ENCODE peak calls at places on chromosomes 1 and 21, in seven cellular contexts. One of them, this sample, is unnamed.

GRCh38 chr1:44239337-44239960 is 26.2 kb downstream of the DMAP1 start:
- DNase-seq in H1: peak
- DNase-seq in trophoblast cell: no peak
- DNase-seq in mesenchymal stem cell: peak
- DNase-seq in mesendoderm: peak
- DNase-seq in IMR-90: peak
- DNase-seq in H9: peak
- DNase-seq in this sample: peak

GRCh38 chr1:108107658-108108057 is 92.5 kb downstream of the SLC25A24 start:
- DNase-seq in H9: no peak
- DNase-seq in mesenchymal stem cell: peak
- DNase-seq in IMR-90: peak
- DNase-seq in H1: no peak
- DNase-seq in trophoblast cell: peak
- DNase-seq in mesendoderm: no peak
- DNase-seq in this sample: no peak

GRCh38 chr1:29390491-29391361 is 154.4 kb downstream of the PTPRU start:
- DNase-seq in H9: no peak
- DNase-seq in IMR-90: no peak
- DNase-seq in mesenchymal stem cell: no peak
- DNase-seq in mesendoderm: no peak
- DNase-seq in trophoblast cell: no peak
- DNase-seq in H1: no peak
- DNase-seq in this sample: no peak

GRCh38 chr1:1666526-1666925 is 7.7 kb upstream of the CDK11B start:
- DNase-seq in IMR-90: no peak
- DNase-seq in mesendoderm: no peak
- DNase-seq in H1: no peak
- DNase-seq in H9: no peak
- DNase-seq in mesenchymal stem cell: no peak
- DNase-seq in trophoblast cell: no peak
- DNase-seq in this sample: no peak

GRCh38 chr1:57403201-57403600 is 20.7 kb downstream of the DAB1 start:
- DNase-seq in H9: no peak
- DNase-seq in mesenchymal stem cell: no peak
- DNase-seq in trophoblast cell: no peak
- DNase-seq in IMR-90: no peak
- DNase-seq in mesendoderm: no peak
- DNase-seq in H1: no peak
- DNase-seq in this sample: no peak

GRCh38 chr1:201230676-201231075 is 40.1 kb downstream of the IGFN1 start:
- DNase-seq in trophoblast cell: no peak
- DNase-seq in H9: no peak
- DNase-seq in mesenchymal stem cell: no peak
- DNase-seq in H1: no peak
- DNase-seq in mesendoderm: no peak
- DNase-seq in IMR-90: no peak
- DNase-seq in this sample: no peak

GRCh38 chr1:107682467-107682866 is 282.5 kb downstream of the VAV3 start:
- DNase-seq in H9: no peak
- DNase-seq in mesenchymal stem cell: no peak
- DNase-seq in H1: no peak
- DNase-seq in IMR-90: no peak
- DNase-seq in mesendoderm: no peak
- DNase-seq in trophoblast cell: peak
- DNase-seq in this sample: no peak

GRCh38 chr1:245666412-245666811 is 511.6 kb downstream of the KIF26B start:
- DNase-seq in H9: no peak
- DNase-seq in mesendoderm: no peak
- DNase-seq in H1: no peak
- DNase-seq in mesenchymal stem cell: no peak
- DNase-seq in IMR-90: no peak
- DNase-seq in trophoblast cell: peak
- DNase-seq in this sample: no peak

GRCh38 chr1:173409613-173410012 is 67.5 kb upstream of the PRDX6 start:
- DNase-seq in mesenchymal stem cell: no peak
- DNase-seq in H1: no peak
- DNase-seq in trophoblast cell: no peak
- DNase-seq in IMR-90: peak
- DNase-seq in mesendoderm: no peak
- DNase-seq in H9: no peak
- DNase-seq in this sample: no peak

GRCh38 chr1:233082778-233083550 is 132.6 kb downstream of the NTPCR start:
- DNase-seq in IMR-90: no peak
- DNase-seq in mesenchymal stem cell: no peak
- DNase-seq in H1: no peak
- DNase-seq in trophoblast cell: no peak
- DNase-seq in H9: no peak
- DNase-seq in mesendoderm: no peak
- DNase-seq in this sample: no peak

GRCh38 chr21:44351535-44352252 is 1.7 kb upstream of the TRPM2 start:
- DNase-seq in IMR-90: no peak
- DNase-seq in trophoblast cell: no peak
- DNase-seq in mesenchymal stem cell: no peak
- DNase-seq in H9: no peak
- DNase-seq in mesendoderm: no peak
- DNase-seq in H1: no peak
- DNase-seq in this sample: no peak

GRCh38 chr1:15011160-15011559 is 142.4 kb upstream of the TMEM51 start:
- DNase-seq in H1: no peak
- DNase-seq in trophoblast cell: no peak
- DNase-seq in H9: no peak
- DNase-seq in IMR-90: no peak
- DNase-seq in mesendoderm: no peak
- DNase-seq in mesenchymal stem cell: no peak
- DNase-seq in this sample: no peak

GRCh38 chr21:31589820-31590219 is 69.7 kb upstream of the SOD1 start:
- DNase-seq in mesenchymal stem cell: no peak
- DNase-seq in trophoblast cell: no peak
- DNase-seq in H9: no peak
- DNase-seq in H1: no peak
- DNase-seq in IMR-90: no peak
- DNase-seq in mesendoderm: no peak
- DNase-seq in this sample: no peak
- H4K8ac ChIP-seq in mesenchymal stem cell: no peak
- H4K8ac ChIP-seq in trophoblast cell: no peak
- H4K8ac ChIP-seq in H9: no peak
- H4K8ac ChIP-seq in H1: no peak
- H4K8ac ChIP-seq in IMR-90: no peak
- H4K8ac ChIP-seq in mesendoderm: no peak
- H4K8ac ChIP-seq in this sample: no peak

GRCh38 chr1:27526569-27527222 is 36.7 kb upstream of the WASF2 start:
- DNase-seq in mesendoderm: no peak
- DNase-seq in IMR-90: peak
- DNase-seq in H9: no peak
- DNase-seq in mesenchymal stem cell: peak
- DNase-seq in H1: no peak
- DNase-seq in trophoblast cell: peak
- DNase-seq in this sample: no peak
- H4K8ac ChIP-seq in mesendoderm: no peak
- H4K8ac ChIP-seq in IMR-90: no peak
- H4K8ac ChIP-seq in H9: no peak
- H4K8ac ChIP-seq in mesenchymal stem cell: peak
- H4K8ac ChIP-seq in H1: no peak
- H4K8ac ChIP-seq in trophoblast cell: no peak
- H4K8ac ChIP-seq in this sample: no peak

DNA sequence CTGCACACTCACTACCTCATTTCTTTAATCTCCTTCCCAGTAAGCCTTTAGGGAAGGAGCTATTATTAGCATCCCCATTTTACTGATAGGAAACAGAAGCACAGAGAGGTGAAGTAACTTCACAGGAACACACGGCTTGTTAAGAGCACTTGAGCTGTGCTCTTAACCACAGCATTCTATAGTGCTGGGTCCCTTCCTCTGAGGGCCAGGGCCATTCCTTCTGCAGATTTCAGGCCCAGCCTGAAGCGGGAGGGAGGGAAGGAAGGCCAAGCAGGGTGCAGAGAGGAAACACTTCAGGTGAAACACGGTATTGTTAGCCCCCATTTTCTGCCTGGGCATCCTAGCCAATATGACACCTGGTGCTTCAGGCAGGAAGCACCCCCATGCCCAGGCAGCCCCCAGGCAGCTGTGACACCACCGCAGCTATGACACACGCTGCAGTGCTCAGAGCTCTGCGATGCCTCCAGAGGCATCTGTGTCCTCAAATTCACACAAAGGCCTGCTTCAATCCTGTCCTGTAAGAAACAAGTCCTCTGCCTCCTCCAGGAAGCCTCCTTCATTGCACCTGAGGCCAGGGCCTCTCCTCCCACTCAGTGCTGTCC is 4.5 kb upstream of the EXTL1 start:
- DNase-seq in trophoblast cell: peak
- DNase-seq in IMR-90: no peak
- DNase-seq in mesenchymal stem cell: peak
- DNase-seq in mesendoderm: peak
- DNase-seq in H1: no peak
- DNase-seq in H9: peak
- DNase-seq in this sample: no peak
- H4K8ac ChIP-seq in trophoblast cell: no peak
- H4K8ac ChIP-seq in IMR-90: no peak
- H4K8ac ChIP-seq in mesenchymal stem cell: peak
- H4K8ac ChIP-seq in mesendoderm: no peak
- H4K8ac ChIP-seq in H1: peak
- H4K8ac ChIP-seq in H9: no peak
- H4K8ac ChIP-seq in this sample: no peak

DNA sequence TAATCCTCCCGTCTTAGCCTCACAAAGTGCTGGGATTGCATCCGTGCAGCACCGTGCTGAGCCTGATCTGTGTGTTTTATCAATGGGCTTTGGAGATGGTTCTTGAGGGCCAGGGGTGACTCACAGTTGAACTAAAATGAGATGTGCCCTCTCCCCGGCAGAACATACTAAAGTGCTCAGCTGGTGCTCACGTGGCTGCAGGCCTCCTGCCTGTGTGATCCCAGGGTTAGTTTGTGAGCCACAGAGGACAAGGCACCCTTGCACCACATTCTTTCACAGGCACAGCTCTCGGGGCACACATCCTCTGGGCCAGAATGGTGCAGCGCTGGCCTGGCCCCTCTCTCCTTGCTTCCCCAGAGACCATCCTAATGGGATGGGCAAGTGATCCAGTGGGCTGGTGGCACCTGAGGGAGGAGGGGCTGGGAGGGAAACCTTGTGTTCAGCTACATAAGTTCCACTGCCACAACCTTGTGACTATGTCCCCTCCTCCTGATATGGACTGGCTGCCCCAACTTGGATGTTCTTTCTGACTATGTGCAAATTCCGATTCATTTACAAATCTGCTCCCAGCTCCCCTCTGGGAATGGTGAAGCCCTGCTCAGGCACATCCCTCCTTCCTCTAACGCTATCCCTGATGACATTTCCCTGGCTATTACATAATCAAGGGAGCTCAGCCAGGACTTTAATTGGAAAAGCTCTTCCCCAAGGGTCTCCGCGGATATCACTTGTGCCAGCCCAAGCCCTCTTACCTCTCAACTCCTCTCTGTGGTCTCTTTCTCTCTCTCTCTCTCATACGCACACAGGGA is 197.1 kb upstream of the EDN2 start:
- DNase-seq in mesenchymal stem cell: peak
- DNase-seq in H9: no peak
- DNase-seq in mesendoderm: no peak
- DNase-seq in trophoblast cell: no peak
- DNase-seq in IMR-90: peak
- DNase-seq in H1: no peak
- DNase-seq in this sample: no peak
- H4K8ac ChIP-seq in mesenchymal stem cell: no peak
- H4K8ac ChIP-seq in H9: no peak
- H4K8ac ChIP-seq in mesendoderm: no peak
- H4K8ac ChIP-seq in trophoblast cell: no peak
- H4K8ac ChIP-seq in IMR-90: no peak
- H4K8ac ChIP-seq in H1: no peak
- H4K8ac ChIP-seq in this sample: no peak

GRCh38 chr21:36200089-36200561 is 43.5 kb downstream of the DOP1B start:
- DNase-seq in mesenchymal stem cell: no peak
- DNase-seq in H9: no peak
- DNase-seq in trophoblast cell: no peak
- DNase-seq in mesendoderm: no peak
- DNase-seq in H1: no peak
- DNase-seq in IMR-90: no peak
- DNase-seq in this sample: no peak

GRCh38 chr21:36194024-36194423 is 37.4 kb downstream of the DOP1B start:
- DNase-seq in mesendoderm: no peak
- DNase-seq in H9: no peak
- DNase-seq in mesenchymal stem cell: no peak
- DNase-seq in IMR-90: no peak
- DNase-seq in trophoblast cell: no peak
- DNase-seq in H1: no peak
- DNase-seq in this sample: no peak

GRCh38 chr21:36193200-36193599 is 36.6 kb downstream of the DOP1B start:
- DNase-seq in mesendoderm: peak
- DNase-seq in mesenchymal stem cell: no peak
- DNase-seq in IMR-90: peak
- DNase-seq in H1: no peak
- DNase-seq in trophoblast cell: peak
- DNase-seq in H9: no peak
- DNase-seq in this sample: no peak

GRCh38 chr21:36199021-36199420 is 42.4 kb downstream of the DOP1B start:
- DNase-seq in trophoblast cell: no peak
- DNase-seq in mesendoderm: no peak
- DNase-seq in mesenchymal stem cell: no peak
- DNase-seq in H1: no peak
- DNase-seq in H9: no peak
- DNase-seq in IMR-90: no peak
- DNase-seq in this sample: no peak

DNA sequence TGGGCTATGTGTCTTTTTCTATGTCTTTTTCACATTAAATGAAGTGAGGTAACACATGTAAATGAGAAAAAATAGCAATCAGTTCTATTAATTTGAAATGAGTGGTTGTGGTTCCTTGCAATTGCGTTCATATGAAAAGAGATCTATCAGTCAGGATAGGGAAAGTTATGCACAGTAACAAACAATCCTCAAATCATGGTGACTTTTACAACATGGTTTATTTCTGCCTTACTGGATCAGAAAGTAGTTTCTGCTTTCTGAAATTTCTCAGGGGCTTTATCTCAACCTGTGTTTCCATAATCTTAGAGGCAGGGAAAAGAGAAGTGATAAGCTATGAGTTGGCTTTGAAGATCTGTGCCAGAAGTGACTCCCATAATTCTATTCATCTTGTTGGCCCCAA is 39.0 kb downstream of the DOP1B start:
- DNase-seq in H1: no peak
- DNase-seq in IMR-90: no peak
- DNase-seq in H9: no peak
- DNase-seq in mesendoderm: no peak
- DNase-seq in trophoblast cell: no peak
- DNase-seq in mesenchymal stem cell: no peak
- DNase-seq in this sample: no peak
- H4K8ac ChIP-seq in H1: no peak
- H4K8ac ChIP-seq in IMR-90: no peak
- H4K8ac ChIP-seq in H9: no peak
- H4K8ac ChIP-seq in mesendoderm: no peak
- H4K8ac ChIP-seq in trophoblast cell: no peak
- H4K8ac ChIP-seq in mesenchymal stem cell: no peak
- H4K8ac ChIP-seq in this sample: no peak

This sample was measured in neuronal stem cell.